ENCODE peak calls at places on chromosome 15, in four cellular contexts. One of them, this sample, is unnamed.

GRCh38 chr15:90425726-90426346 is 37.8 kb downstream of the IQGAP1 start:
- ATAC-seq in left lung: peak; percentile 48
- ATAC-seq in activated naive CD4-positive, alpha-beta T cell treated with anti-CD3 and anti-CD28 coated beads, Interleukin-2, amount 50 U/mL, for 72 hours: no peak
- ATAC-seq in activated T-cell treated with anti-CD3 and anti-CD28 coated beads, Interleukin-2, amount 50 U/mL, for 4 hours: no peak
- ATAC-seq in this sample: no peak

GRCh38 chr15:63221346-63221745 is 31.9 kb downstream of the RAB8B start:
- ATAC-seq in left lung: peak; percentile 62
- ATAC-seq in activated naive CD4-positive, alpha-beta T cell treated with anti-CD3 and anti-CD28 coated beads, Interleukin-2, amount 50 U/mL, for 72 hours: no peak
- ATAC-seq in activated T-cell treated with anti-CD3 and anti-CD28 coated beads, Interleukin-2, amount 50 U/mL, for 4 hours: no peak
- ATAC-seq in this sample: no peak

GRCh38 chr15:66178531-66178910 is 75.0 kb downstream of the MEGF11 start:
- ATAC-seq in left lung: no peak
- ATAC-seq in activated naive CD4-positive, alpha-beta T cell treated with anti-CD3 and anti-CD28 coated beads, Interleukin-2, amount 50 U/mL, for 72 hours: no peak
- ATAC-seq in activated T-cell treated with anti-CD3 and anti-CD28 coated beads, Interleukin-2, amount 50 U/mL, for 4 hours: no peak
- ATAC-seq in this sample: no peak

GRCh38 chr15:67281714-67282113 is 27.1 kb downstream of the IQCH start:
- ATAC-seq in left lung: no peak
- ATAC-seq in activated naive CD4-positive, alpha-beta T cell treated with anti-CD3 and anti-CD28 coated beads, Interleukin-2, amount 50 U/mL, for 72 hours: no peak
- ATAC-seq in activated T-cell treated with anti-CD3 and anti-CD28 coated beads, Interleukin-2, amount 50 U/mL, for 4 hours: no peak
- ATAC-seq in this sample: no peak

GRCh38 chr15:41779662-41780157 is 5.4 kb downstream of the MAPKBP1 start:
- ATAC-seq in left lung: peak; percentile 59
- ATAC-seq in activated naive CD4-positive, alpha-beta T cell treated with anti-CD3 and anti-CD28 coated beads, Interleukin-2, amount 50 U/mL, for 72 hours: peak; percentile 61
- ATAC-seq in activated T-cell treated with anti-CD3 and anti-CD28 coated beads, Interleukin-2, amount 50 U/mL, for 4 hours: no peak
- ATAC-seq in this sample: peak; percentile 57

GRCh38 chr15:99605490-99605931 is 39.7 kb downstream of the MEF2A start:
- ATAC-seq in left lung: peak; percentile 87
- ATAC-seq in activated naive CD4-positive, alpha-beta T cell treated with anti-CD3 and anti-CD28 coated beads, Interleukin-2, amount 50 U/mL, for 72 hours: no peak
- ATAC-seq in activated T-cell treated with anti-CD3 and anti-CD28 coated beads, Interleukin-2, amount 50 U/mL, for 4 hours: no peak
- ATAC-seq in this sample: no peak

GRCh38 chr15:81255596-81255995 is 58.9 kb downstream of the IL16 start:
- ATAC-seq in left lung: no peak
- ATAC-seq in activated naive CD4-positive, alpha-beta T cell treated with anti-CD3 and anti-CD28 coated beads, Interleukin-2, amount 50 U/mL, for 72 hours: no peak
- ATAC-seq in activated T-cell treated with anti-CD3 and anti-CD28 coated beads, Interleukin-2, amount 50 U/mL, for 4 hours: no peak
- ATAC-seq in this sample: no peak

GRCh38 chr15:42593143-42593542 is 17.7 kb downstream of the STARD9 start:
- ATAC-seq in left lung: peak; percentile 49
- ATAC-seq in activated naive CD4-positive, alpha-beta T cell treated with anti-CD3 and anti-CD28 coated beads, Interleukin-2, amount 50 U/mL, for 72 hours: no peak
- ATAC-seq in activated T-cell treated with anti-CD3 and anti-CD28 coated beads, Interleukin-2, amount 50 U/mL, for 4 hours: no peak
- ATAC-seq in this sample: no peak

GRCh38 chr15:67512933-67513714 is 7.8 kb upstream of the C15orf61 start:
- ATAC-seq in left lung: no peak
- ATAC-seq in activated naive CD4-positive, alpha-beta T cell treated with anti-CD3 and anti-CD28 coated beads, Interleukin-2, amount 50 U/mL, for 72 hours: no peak
- ATAC-seq in activated T-cell treated with anti-CD3 and anti-CD28 coated beads, Interleukin-2, amount 50 U/mL, for 4 hours: no peak
- ATAC-seq in this sample: no peak

GRCh38 chr15:35669457-35670045 is 123.6 kb upstream of the DPH6 start:
- ATAC-seq in left lung: no peak
- ATAC-seq in activated naive CD4-positive, alpha-beta T cell treated with anti-CD3 and anti-CD28 coated beads, Interleukin-2, amount 50 U/mL, for 72 hours: no peak
- ATAC-seq in activated T-cell treated with anti-CD3 and anti-CD28 coated beads, Interleukin-2, amount 50 U/mL, for 4 hours: no peak
- ATAC-seq in this sample: peak; percentile 50

GRCh38 chr15:67013696-67014095 is 51.7 kb upstream of the SMAD3 start:
- ATAC-seq in left lung: no peak
- ATAC-seq in activated naive CD4-positive, alpha-beta T cell treated with anti-CD3 and anti-CD28 coated beads, Interleukin-2, amount 50 U/mL, for 72 hours: no peak
- ATAC-seq in activated T-cell treated with anti-CD3 and anti-CD28 coated beads, Interleukin-2, amount 50 U/mL, for 4 hours: no peak
- ATAC-seq in this sample: no peak

GRCh38 chr15:31367730-31368344 is 41.2 kb downstream of the KLF13 start:
- ATAC-seq in left lung: no peak
- ATAC-seq in activated naive CD4-positive, alpha-beta T cell treated with anti-CD3 and anti-CD28 coated beads, Interleukin-2, amount 50 U/mL, for 72 hours: peak; percentile 21
- ATAC-seq in activated T-cell treated with anti-CD3 and anti-CD28 coated beads, Interleukin-2, amount 50 U/mL, for 4 hours: no peak
- ATAC-seq in this sample: peak; percentile 58

GRCh38 chr15:63553388-63553791 is 43.8 kb upstream of the FBXL22 start:
- ATAC-seq in left lung: peak; percentile 91
- ATAC-seq in activated naive CD4-positive, alpha-beta T cell treated with anti-CD3 and anti-CD28 coated beads, Interleukin-2, amount 50 U/mL, for 72 hours: peak; percentile 71
- ATAC-seq in activated T-cell treated with anti-CD3 and anti-CD28 coated beads, Interleukin-2, amount 50 U/mL, for 4 hours: peak; percentile 65
- ATAC-seq in this sample: peak; percentile 80

GRCh38 chr15:66714543-66714981 is 12.5 kb downstream of the SMAD6 start:
- ATAC-seq in left lung: peak; percentile 69
- ATAC-seq in activated naive CD4-positive, alpha-beta T cell treated with anti-CD3 and anti-CD28 coated beads, Interleukin-2, amount 50 U/mL, for 72 hours: no peak
- ATAC-seq in activated T-cell treated with anti-CD3 and anti-CD28 coated beads, Interleukin-2, amount 50 U/mL, for 4 hours: no peak
- ATAC-seq in this sample: no peak

GRCh38 chr15:43954181-43954621 is 127.4 kb downstream of the WDR76 start:
- ATAC-seq in left lung: no peak
- ATAC-seq in activated naive CD4-positive, alpha-beta T cell treated with anti-CD3 and anti-CD28 coated beads, Interleukin-2, amount 50 U/mL, for 72 hours: peak; percentile 86
- ATAC-seq in activated T-cell treated with anti-CD3 and anti-CD28 coated beads, Interleukin-2, amount 50 U/mL, for 4 hours: peak; percentile 82
- ATAC-seq in this sample: peak; percentile 96

GRCh38 chr15:49991587-49991986 is 127.4 kb downstream of the ATP8B4 start:
- ATAC-seq in left lung: no peak
- ATAC-seq in activated naive CD4-positive, alpha-beta T cell treated with anti-CD3 and anti-CD28 coated beads, Interleukin-2, amount 50 U/mL, for 72 hours: no peak
- ATAC-seq in activated T-cell treated with anti-CD3 and anti-CD28 coated beads, Interleukin-2, amount 50 U/mL, for 4 hours: no peak
- ATAC-seq in this sample: no peak

GRCh38 chr15:89179966-89180875 is 41.2 kb downstream of the RLBP1 start:
- ATAC-seq in left lung: no peak
- ATAC-seq in activated naive CD4-positive, alpha-beta T cell treated with anti-CD3 and anti-CD28 coated beads, Interleukin-2, amount 50 U/mL, for 72 hours: peak; percentile 82
- ATAC-seq in activated T-cell treated with anti-CD3 and anti-CD28 coated beads, Interleukin-2, amount 50 U/mL, for 4 hours: peak; percentile 83
- ATAC-seq in this sample: peak; percentile 83

GRCh38 chr15:38560456-38560926 is 4.1 kb downstream of the RASGRP1 start:
- ATAC-seq in left lung: no peak
- ATAC-seq in activated naive CD4-positive, alpha-beta T cell treated with anti-CD3 and anti-CD28 coated beads, Interleukin-2, amount 50 U/mL, for 72 hours: peak; percentile 59
- ATAC-seq in activated T-cell treated with anti-CD3 and anti-CD28 coated beads, Interleukin-2, amount 50 U/mL, for 4 hours: peak; percentile 19
- ATAC-seq in this sample: peak; percentile 50

GRCh38 chr15:28873585-28874139 is 12.1 kb upstream of the APBA2 start:
- ATAC-seq in left lung: no peak
- ATAC-seq in activated naive CD4-positive, alpha-beta T cell treated with anti-CD3 and anti-CD28 coated beads, Interleukin-2, amount 50 U/mL, for 72 hours: peak; percentile 30
- ATAC-seq in activated T-cell treated with anti-CD3 and anti-CD28 coated beads, Interleukin-2, amount 50 U/mL, for 4 hours: no peak
- ATAC-seq in this sample: no peak

GRCh38 chr15:90596943-90597342 is 67.2 kb downstream of the CRTC3 start:
- ATAC-seq in left lung: no peak
- ATAC-seq in activated naive CD4-positive, alpha-beta T cell treated with anti-CD3 and anti-CD28 coated beads, Interleukin-2, amount 50 U/mL, for 72 hours: no peak
- ATAC-seq in activated T-cell treated with anti-CD3 and anti-CD28 coated beads, Interleukin-2, amount 50 U/mL, for 4 hours: no peak
- ATAC-seq in this sample: no peak